ENCODE peak calls at places on chromosome 6, in four cellular contexts. X is tibial nerve, G is A549, B is stomach. E is an unnamed sample.

GRCh38 chr6:170092826-170093225 is 198.1 kb downstream of the DLL1 start:
- DNase-seq in X (no peak), G (no peak), B (no peak), E (no peak)

GRCh38 chr6:30893001-30893591 is 8.8 kb downstream of the DDR1 start:
- DNase-seq in X (no peak), G (no peak), B (no peak), E (no peak)

GRCh38 chr6:33718713-33719112 is 7.2 kb upstream of the UQCC2 start:
- DNase-seq in X (no peak), G (no peak), B (no peak), E (no peak)

GRCh38 chr6:155895641-155896040 is 440.0 kb upstream of the NOX3 start:
- DNase-seq in X (no peak), G (peak; percentile 6), B (no peak), E (no peak)

GRCh38 chr6:87742106-87742505 is 40.1 kb upstream of the AKIRIN2 start:
- DNase-seq in X (no peak), G (no peak), B (no peak), E (no peak)

GRCh38 chr6:80540700-80541099 is 434.2 kb downstream of the BCKDHB start:
- DNase-seq in X (no peak), G (no peak), B (no peak), E (no peak)

GRCh38 chr6:12733876-12734275 is 17.3 kb downstream of the PHACTR1 start:
- DNase-seq in X (no peak), G (no peak), B (no peak), E (no peak)

GRCh38 chr6:135506270-135506997 is 8.9 kb upstream of the AHI1 start:
- DNase-seq in X (no peak), G (peak; percentile 69), B (no peak), E (peak; percentile 45)

GRCh38 chr6:132698608-132699007 is 15.2 kb downstream of the VNN1 start:
- DNase-seq in X (no peak), G (no peak), B (no peak), E (no peak)

GRCh38 chr6:168956884-168957730 is 296.5 kb downstream of the THBS2 start:
- DNase-seq in X (peak; percentile 47), G (peak; percentile 60), B (peak; percentile 67), E (peak; percentile 67)

GRCh38 chr6:43939281-43940070 is 169.5 kb downstream of the VEGFA start:
- DNase-seq in X (no peak), G (no peak), B (peak; percentile 25), E (no peak)

GRCh38 chr6:78935561-78935960 is 68.2 kb downstream of the IRAK1BP1 start:
- DNase-seq in X (no peak), G (no peak), B (no peak), E (no peak)

GRCh38 chr6:37565267-37566208 is 65.8 kb upstream of the CCDC167 start:
- DNase-seq in X (no peak), G (no peak), B (no peak), E (no peak)

DNA sequence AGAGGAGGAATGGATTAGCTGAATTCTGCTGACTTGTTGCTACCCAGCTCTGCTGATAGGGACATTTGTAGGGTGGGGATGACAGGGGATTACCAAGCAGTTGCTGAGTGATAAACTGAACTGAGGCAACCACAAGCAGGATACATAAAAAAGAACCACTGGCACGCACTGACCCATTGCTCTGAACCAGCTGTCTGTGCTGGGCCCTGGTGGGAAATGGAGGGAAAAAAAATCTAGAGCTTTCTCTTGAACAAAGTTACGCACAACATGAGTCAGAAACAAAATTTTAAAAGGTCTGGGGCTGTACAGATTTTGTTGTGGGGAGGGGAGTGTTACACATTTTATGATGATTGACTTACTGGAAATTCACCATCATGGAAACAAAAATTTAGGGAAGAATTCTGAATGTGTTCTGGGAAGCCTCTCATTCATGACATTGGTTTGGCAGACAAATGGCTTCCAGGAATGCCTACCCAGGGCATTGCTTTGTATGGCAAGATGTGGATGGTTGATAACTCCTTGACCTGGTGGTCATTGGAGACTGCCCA is 37.7 kb downstream of the FOXO3 start:
- DNase-seq in X (no peak), G (no peak), B (no peak), E (no peak)
- TF ChIP-seq EP300 in X (no peak), G (no peak), B (no peak), E (no peak)

GRCh38 chr6:5359413-5359812 is 98.1 kb downstream of the FARS2 start:
- DNase-seq in X (no peak), G (no peak), B (no peak), E (no peak)

GRCh38 chr6:5365430-5366195 is 104.3 kb downstream of the FARS2 start:
- DNase-seq in X (no peak), G (no peak), B (no peak), E (no peak)

GRCh38 chr6:5357486-5357885 is 96.2 kb downstream of the FARS2 start:
- DNase-seq in X (no peak), G (no peak), B (no peak), E (no peak)

GRCh38 chr6:5366941-5367340 is 105.6 kb downstream of the FARS2 start:
- DNase-seq in X (no peak), G (no peak), B (no peak), E (no peak)

DNA sequence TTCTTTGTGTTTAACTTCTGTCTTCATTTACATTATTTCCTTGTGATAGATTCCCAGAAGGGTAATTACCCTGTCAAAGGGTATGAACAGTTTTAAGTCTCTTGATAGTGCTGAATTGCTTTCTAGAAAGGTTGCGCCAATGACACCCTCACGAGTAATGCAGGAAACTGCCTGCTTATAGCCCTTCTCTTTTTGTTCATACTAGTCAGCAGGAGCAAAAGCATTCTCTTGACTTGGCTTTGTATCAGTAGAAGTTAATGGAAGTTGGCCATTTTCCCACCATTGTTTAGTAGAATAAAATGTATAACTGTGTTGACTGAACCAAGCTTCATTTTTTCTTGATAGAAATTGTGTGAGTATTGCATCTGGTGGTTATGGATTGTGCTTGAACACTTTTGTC is 100.1 kb downstream of the FARS2 start:
- DNase-seq in X (no peak), G (no peak), B (no peak), E (no peak)
- TF ChIP-seq EP300 in X (no peak), G (no peak), B (no peak), E (no peak)

DNA sequence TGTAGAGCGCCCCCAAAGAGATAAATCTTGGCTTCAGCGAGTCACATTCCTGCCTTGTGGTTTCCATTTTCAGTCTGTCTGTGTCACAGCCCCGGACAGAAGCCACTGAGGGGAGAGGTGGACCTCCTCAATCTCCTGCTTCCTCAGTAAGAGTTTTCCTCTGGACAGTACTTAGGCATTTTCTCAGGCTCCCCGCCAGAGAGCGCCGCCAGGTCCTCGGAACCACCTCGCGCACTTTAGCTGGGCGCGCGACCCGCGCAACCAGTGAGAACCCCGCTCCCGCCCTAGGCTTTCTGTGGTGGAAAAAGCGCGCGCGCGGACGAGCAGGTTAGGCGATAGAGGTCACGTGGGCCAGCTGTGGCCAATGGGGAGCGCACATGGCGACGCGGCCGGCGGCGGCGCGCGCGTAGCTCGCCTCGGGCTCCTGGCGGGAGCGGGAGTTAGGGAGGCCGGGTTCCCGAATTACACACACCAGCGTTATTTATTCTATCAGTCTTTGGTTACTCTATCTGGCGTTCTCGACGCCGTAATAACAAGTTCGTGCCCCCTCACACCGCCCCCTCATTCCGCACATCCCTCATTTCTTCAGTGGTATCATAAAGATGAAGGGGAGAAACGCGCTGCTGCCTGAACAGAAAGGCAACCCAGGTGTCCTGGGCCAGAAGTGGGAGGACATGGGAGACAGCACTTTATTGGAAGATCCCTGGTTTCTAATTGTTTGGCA is 19.4 kb downstream of the PXT1 start:
- DNase-seq in X (peak; percentile 99), G (peak; percentile 97), B (peak; percentile 99), E (peak; percentile 98)
- TF ChIP-seq EP300 in X (peak; percentile 81), G (no peak), B (no peak), E (no peak)

GRCh38 chr6:158018370-158018771 is 36.7 kb downstream of the SYNJ2 start:
- DNase-seq in X (no peak), G (no peak), B (no peak), E (no peak)
- TF ChIP-seq EP300 in X (no peak), G (no peak), B (no peak), E (no peak)

E was measured in HepG2.